ENCODE peak calls at places on chromosomes 5 and 9, in five cellular contexts. O is effector CD4-positive, alpha-beta T cell; B is left ventricle myocardium inferior; G is activated CD4-positive, alpha-beta T cell treated with anti-CD3 and anti-CD28 coated beads, Interleukin-2, amount 10 ng/mL, durations not matched to agents 7 days and 5 days; L is CD8-positive, alpha-beta T cell. H is an unnamed sample.

GRCh38 chr5:179060116-179061008 is at the start of gene ZNF354C:
- DNase-seq in L (peak), B (peak), G (peak), O (peak), H (peak)

GRCh38 chr5:79256563-79256962 is 20.6 kb downstream of the JMY start:
- DNase-seq in L (no peak), G (no peak), B (no peak), O (no peak), H (no peak)

GRCh38 chr9:109534151-109534550 is 36.0 kb upstream of the PTPN3 start:
- DNase-seq in G (no peak), O (no peak), L (no peak), B (no peak), H (no peak)

GRCh38 chr5:135678640-135679268 is 100.0 kb upstream of the CXCL14 start:
- DNase-seq in G (no peak), B (no peak), O (no peak), L (no peak), H (no peak)

GRCh38 chr5:140795259-140795641 is 598 bp downstream of the PCDHA2 start:
- DNase-seq in L (no peak), O (no peak), B (no peak), G (no peak), H (no peak)

GRCh38 chr5:3596261-3596825 is 711 bp downstream of the IRX1 start:
- DNase-seq in G (no peak), L (no peak), O (no peak), B (no peak), H (no peak)

GRCh38 chr5:159768243-159768642 is 148.0 kb upstream of the ADRA1B start:
- DNase-seq in B (no peak), G (no peak), O (no peak), L (no peak), H (no peak)

GRCh38 chr9:136703231-136703870 is 9.0 kb upstream of the DIPK1B start:
- DNase-seq in B (no peak), L (no peak), G (no peak), O (no peak), H (no peak)

GRCh38 chr5:147417133-147417813 is 92.6 kb downstream of the DPYSL3 start:
- DNase-seq in L (no peak), G (no peak), B (peak), O (no peak), H (peak)

H was measured in aorta.